ENCODE peak calls at places on chromosomes 2 and 18, in five cellular contexts. One of them, this sample, is unnamed.

GRCh38 chr2:84234103-84234502 is 225.0 kb downstream of the SUCLG1 start:
- DNase-seq in HepG2: no peak
- DNase-seq in K562: no peak
- DNase-seq in A549: no peak
- DNase-seq in GM12878: no peak
- DNase-seq in this sample: no peak

GRCh38 chr2:207505728-207506127 is 24.0 kb upstream of the CREB1 start:
- DNase-seq in K562: no peak
- DNase-seq in GM12878: no peak
- DNase-seq in A549: peak
- DNase-seq in HepG2: no peak
- DNase-seq in this sample: peak

GRCh38 chr2:112174383-112174782 is 36.2 kb downstream of the FBLN7 start:
- DNase-seq in K562: no peak
- DNase-seq in HepG2: no peak
- DNase-seq in A549: no peak
- DNase-seq in GM12878: no peak
- DNase-seq in this sample: no peak

GRCh38 chr18:79912994-79913831 is 38.2 kb downstream of the SLC66A2 start:
- DNase-seq in A549: no peak
- DNase-seq in K562: no peak
- DNase-seq in HepG2: no peak
- DNase-seq in GM12878: no peak
- DNase-seq in this sample: no peak

GRCh38 chr2:184554736-184555135 is 43.6 kb upstream of the ZNF804A start:
- DNase-seq in K562: no peak
- DNase-seq in A549: no peak
- DNase-seq in GM12878: no peak
- DNase-seq in HepG2: no peak
- DNase-seq in this sample: no peak

GRCh38 chr2:217981084-217981730 is 21.6 kb downstream of the TNS1 start:
- DNase-seq in HepG2: no peak
- DNase-seq in GM12878: no peak
- DNase-seq in A549: no peak
- DNase-seq in K562: no peak
- DNase-seq in this sample: no peak

GRCh38 chr2:157107877-157108276 is 149.6 kb upstream of the GALNT5 start:
- DNase-seq in K562: no peak
- DNase-seq in GM12878: no peak
- DNase-seq in HepG2: no peak
- DNase-seq in A549: no peak
- DNase-seq in this sample: no peak

GRCh38 chr2:82781516-82781915 is 1677.6 kb downstream of the SUCLG1 start:
- DNase-seq in A549: no peak
- DNase-seq in HepG2: no peak
- DNase-seq in GM12878: no peak
- DNase-seq in K562: no peak
- DNase-seq in this sample: no peak

GRCh38 chr2:48569433-48569832 is 39.5 kb downstream of the STON1 start:
- DNase-seq in HepG2: no peak
- DNase-seq in A549: no peak
- DNase-seq in GM12878: no peak
- DNase-seq in K562: no peak
- DNase-seq in this sample: no peak
- TF ChIP-seq JUNB in HepG2: no peak
- TF ChIP-seq JUNB in A549: no peak
- TF ChIP-seq JUNB in GM12878: no peak
- TF ChIP-seq JUNB in K562: no peak
- TF ChIP-seq JUNB in this sample: no peak

GRCh38 chr2:237912271-237913192 is 53.1 kb downstream of the RAMP1 start:
- DNase-seq in GM12878: no peak
- DNase-seq in K562: no peak
- DNase-seq in HepG2: no peak
- DNase-seq in A549: no peak
- DNase-seq in this sample: no peak
- TF ChIP-seq JUNB in GM12878: no peak
- TF ChIP-seq JUNB in K562: no peak
- TF ChIP-seq JUNB in HepG2: no peak
- TF ChIP-seq JUNB in A549: no peak
- TF ChIP-seq JUNB in this sample: no peak

GRCh38 chr2:53938904-53939303 is 31.9 kb downstream of the PSME4 start:
- DNase-seq in K562: no peak
- DNase-seq in HepG2: no peak
- DNase-seq in A549: no peak
- DNase-seq in GM12878: no peak
- DNase-seq in this sample: no peak

GRCh38 chr2:53939656-53940055 is 31.1 kb downstream of the PSME4 start:
- DNase-seq in HepG2: no peak
- DNase-seq in K562: no peak
- DNase-seq in GM12878: no peak
- DNase-seq in A549: no peak
- DNase-seq in this sample: no peak

GRCh38 chr2:53944542-53944941 is 26.3 kb downstream of the PSME4 start:
- DNase-seq in A549: no peak
- DNase-seq in HepG2: no peak
- DNase-seq in GM12878: no peak
- DNase-seq in K562: no peak
- DNase-seq in this sample: no peak

GRCh38 chr2:53942280-53942679 is 28.5 kb downstream of the PSME4 start:
- DNase-seq in A549: no peak
- DNase-seq in GM12878: no peak
- DNase-seq in K562: no peak
- DNase-seq in HepG2: no peak
- DNase-seq in this sample: no peak

DNA sequence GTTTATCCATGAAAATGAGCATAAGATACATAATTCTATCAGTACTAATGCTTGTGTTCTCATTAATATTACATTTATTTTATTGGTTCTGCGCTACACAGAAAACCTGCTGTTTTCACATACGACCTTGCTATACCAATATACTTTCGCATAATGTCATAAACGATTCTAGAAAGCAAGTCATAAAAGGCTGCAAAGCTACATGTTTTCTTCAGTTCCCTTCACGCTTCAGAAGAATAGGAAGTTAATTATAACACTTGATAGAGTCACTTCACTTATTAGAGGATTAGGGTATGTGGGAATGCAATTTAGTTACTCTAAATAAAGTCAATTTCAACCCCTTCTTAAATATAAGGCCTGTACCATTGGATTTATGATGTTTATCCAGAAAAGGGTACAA is 29.0 kb downstream of the PSME4 start:
- DNase-seq in A549: no peak
- DNase-seq in GM12878: no peak
- DNase-seq in K562: no peak
- DNase-seq in HepG2: no peak
- DNase-seq in this sample: no peak
- TF ChIP-seq JUNB in A549: no peak
- TF ChIP-seq JUNB in GM12878: peak
- TF ChIP-seq JUNB in K562: no peak
- TF ChIP-seq JUNB in HepG2: no peak
- TF ChIP-seq JUNB in this sample: no peak

GRCh38 chr18:32200766-32201165 is 10.9 kb downstream of the MEP1B start:
- DNase-seq in A549: no peak
- DNase-seq in K562: no peak
- DNase-seq in HepG2: no peak
- DNase-seq in GM12878: no peak
- DNase-seq in this sample: no peak
- TF ChIP-seq JUNB in A549: no peak
- TF ChIP-seq JUNB in K562: no peak
- TF ChIP-seq JUNB in HepG2: no peak
- TF ChIP-seq JUNB in GM12878: no peak
- TF ChIP-seq JUNB in this sample: no peak

GRCh38 chr2:108593547-108594098 is 59.4 kb downstream of the LIMS1 start:
- DNase-seq in HepG2: no peak
- DNase-seq in GM12878: no peak
- DNase-seq in K562: no peak
- DNase-seq in A549: no peak
- DNase-seq in this sample: no peak
- TF ChIP-seq JUNB in HepG2: no peak
- TF ChIP-seq JUNB in GM12878: no peak
- TF ChIP-seq JUNB in K562: no peak
- TF ChIP-seq JUNB in A549: peak
- TF ChIP-seq JUNB in this sample: no peak

GRCh38 chr2:8957593-8957992 is 45.9 kb downstream of the MBOAT2 start:
- DNase-seq in HepG2: no peak
- DNase-seq in K562: no peak
- DNase-seq in GM12878: no peak
- DNase-seq in A549: no peak
- DNase-seq in this sample: no peak
- TF ChIP-seq JUNB in HepG2: no peak
- TF ChIP-seq JUNB in K562: no peak
- TF ChIP-seq JUNB in GM12878: no peak
- TF ChIP-seq JUNB in A549: no peak
- TF ChIP-seq JUNB in this sample: no peak

GRCh38 chr2:142100967-142101366 is 29.8 kb downstream of the LRP1B start:
- DNase-seq in GM12878: no peak
- DNase-seq in K562: no peak
- DNase-seq in HepG2: no peak
- DNase-seq in A549: no peak
- DNase-seq in this sample: no peak

GRCh38 chr2:142100139-142100873 is 30.5 kb downstream of the LRP1B start:
- DNase-seq in GM12878: no peak
- DNase-seq in A549: no peak
- DNase-seq in HepG2: no peak
- DNase-seq in K562: no peak
- DNase-seq in this sample: no peak

DNA sequence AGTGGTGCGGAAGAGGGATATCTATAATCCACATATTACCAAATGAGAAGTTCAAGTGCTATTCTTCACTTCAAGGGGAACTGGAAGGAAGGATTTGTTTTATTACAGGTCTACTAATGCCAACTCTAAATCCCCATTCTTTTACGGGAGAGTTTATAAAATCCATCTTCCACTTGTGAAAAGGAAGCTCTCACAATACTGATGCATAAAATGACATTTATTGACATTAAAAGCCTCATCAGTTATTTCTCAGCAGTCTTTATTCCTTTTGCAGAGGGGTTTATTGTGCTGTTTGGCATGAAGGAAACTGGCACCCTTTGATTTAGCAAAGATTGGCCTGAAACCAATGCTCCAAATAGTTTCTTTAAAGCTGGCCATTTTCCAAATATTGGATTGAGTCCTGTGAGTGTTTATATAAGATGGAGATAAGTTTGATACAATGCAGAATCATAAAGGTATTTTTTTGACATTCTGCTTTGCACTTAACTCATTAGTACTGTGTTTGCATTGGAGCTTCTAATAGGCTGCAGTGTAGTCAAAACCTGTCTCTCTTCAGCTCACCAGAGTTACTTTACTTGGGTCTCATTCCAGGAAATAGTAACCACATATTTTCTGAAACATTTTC is 26.6 kb downstream of the LRP1B start:
- DNase-seq in K562: no peak
- DNase-seq in HepG2: no peak
- DNase-seq in GM12878: no peak
- DNase-seq in A549: no peak
- DNase-seq in this sample: no peak
- TF ChIP-seq JUNB in K562: no peak
- TF ChIP-seq JUNB in HepG2: no peak
- TF ChIP-seq JUNB in GM12878: no peak
- TF ChIP-seq JUNB in A549: no peak
- TF ChIP-seq JUNB in this sample: no peak

GRCh38 chr2:213816583-213816982 is 532.3 kb downstream of the SPAG16 start:
- DNase-seq in A549: no peak
- DNase-seq in HepG2: no peak
- DNase-seq in GM12878: no peak
- DNase-seq in K562: no peak
- DNase-seq in this sample: no peak

DNA sequence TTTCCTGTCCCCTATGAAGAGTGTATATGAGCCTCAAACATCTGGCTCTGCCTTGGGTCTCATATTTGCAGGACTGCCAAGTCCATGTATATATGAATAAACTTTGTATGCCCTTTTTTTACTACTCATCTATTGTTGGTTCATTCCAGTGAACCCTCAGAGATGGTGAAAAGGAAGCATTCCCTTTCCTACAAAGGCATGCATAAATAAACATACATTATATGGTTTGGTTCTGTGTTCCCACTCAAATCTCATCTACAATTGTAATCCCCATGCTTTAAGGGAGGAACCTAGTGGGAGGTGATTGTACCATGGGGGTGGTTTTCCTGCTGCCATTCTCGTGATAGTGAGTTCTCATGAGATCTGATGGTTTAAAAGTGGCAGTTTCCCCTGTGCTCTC is 534.2 kb downstream of the SPAG16 start:
- DNase-seq in A549: no peak
- DNase-seq in HepG2: no peak
- DNase-seq in GM12878: no peak
- DNase-seq in K562: no peak
- DNase-seq in this sample: no peak
- TF ChIP-seq JUNB in A549: no peak
- TF ChIP-seq JUNB in HepG2: no peak
- TF ChIP-seq JUNB in GM12878: no peak
- TF ChIP-seq JUNB in K562: no peak
- TF ChIP-seq JUNB in this sample: no peak

GRCh38 chr18:8726963-8727730 is 21.8 kb downstream of the MTCL1 start:
- DNase-seq in A549: no peak
- DNase-seq in HepG2: no peak
- DNase-seq in K562: no peak
- DNase-seq in GM12878: no peak
- DNase-seq in this sample: no peak

GRCh38 chr18:8734496-8734895 is 29.1 kb downstream of the MTCL1 start:
- DNase-seq in HepG2: no peak
- DNase-seq in K562: no peak
- DNase-seq in A549: no peak
- DNase-seq in GM12878: no peak
- DNase-seq in this sample: no peak

GRCh38 chr18:8732442-8733360 is 27.3 kb downstream of the MTCL1 start:
- DNase-seq in A549: peak
- DNase-seq in GM12878: no peak
- DNase-seq in HepG2: peak
- DNase-seq in K562: no peak
- DNase-seq in this sample: peak

GRCh38 chr18:8726281-8726680 is 20.9 kb downstream of the MTCL1 start:
- DNase-seq in GM12878: no peak
- DNase-seq in A549: no peak
- DNase-seq in K562: no peak
- DNase-seq in HepG2: no peak
- DNase-seq in this sample: no peak

DNA sequence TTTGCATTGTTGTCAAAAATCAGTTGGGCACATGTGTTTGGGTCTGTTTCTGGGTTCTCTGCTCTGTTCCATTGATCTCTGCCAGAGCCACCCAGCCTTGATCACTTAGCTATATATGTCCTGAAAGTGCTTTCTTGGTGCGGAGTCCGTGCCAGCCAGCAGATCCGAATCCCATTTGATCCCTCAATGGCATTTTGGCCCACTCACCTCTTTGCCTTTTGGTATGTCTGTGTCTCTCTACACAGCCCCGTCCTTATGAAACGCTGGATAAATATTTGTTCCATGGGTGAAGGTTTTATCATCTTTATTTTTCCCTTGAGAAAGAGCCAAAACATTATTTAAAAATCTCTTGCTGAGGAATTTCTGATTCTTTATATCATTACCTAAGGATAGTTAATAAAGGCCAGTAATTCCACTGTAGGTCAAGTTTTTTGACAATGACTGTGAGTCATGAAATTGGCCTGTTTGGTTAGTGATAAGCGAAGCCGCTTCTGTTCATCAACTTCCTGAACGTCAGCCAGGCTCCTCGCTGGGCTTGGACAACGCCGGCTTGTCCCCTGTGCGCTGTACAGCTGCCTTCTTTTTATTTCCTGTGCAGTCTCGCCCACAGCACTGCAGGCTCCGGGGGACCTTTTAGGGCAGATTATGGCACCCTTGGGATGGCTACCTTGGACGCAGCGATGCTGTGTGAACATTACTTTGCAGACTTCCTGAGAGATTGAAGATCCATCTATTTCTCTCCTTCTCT is 24.9 kb downstream of the MTCL1 start:
- DNase-seq in A549: peak
- DNase-seq in HepG2: peak
- DNase-seq in GM12878: no peak
- DNase-seq in K562: peak
- DNase-seq in this sample: no peak
- TF ChIP-seq JUNB in A549: peak
- TF ChIP-seq JUNB in HepG2: peak
- TF ChIP-seq JUNB in GM12878: no peak
- TF ChIP-seq JUNB in K562: no peak
- TF ChIP-seq JUNB in this sample: no peak